ENCODE peak calls at places on chromosomes 5 and 9, in eight cellular contexts. K is NB4, B is uterus, U is sigmoid colon, X is testis, C is esophagus squamous epithelium, V is HepG2, N is stomach. T is an unnamed sample.

GRCh38 chr9:131636593-131636992 is 91.3 kb downstream of the PRRT1B start:
- DNase-seq in K (no peak), B (no peak), U (no peak), X (no peak), C (no peak), V (no peak), N (no peak), T (no peak)

GRCh38 chr5:130323804-130324454 is 419.7 kb downstream of the CHSY3 start:
- DNase-seq in K (peak), B (no peak), U (no peak), X (no peak), C (no peak), V (no peak), N (no peak), T (no peak)

GRCh38 chr5:102866315-102866693 is 111.2 kb downstream of the PAM start:
- DNase-seq in K (no peak), B (no peak), U (no peak), X (no peak), C (no peak), V (no peak), N (no peak), T (no peak)

GRCh38 chr9:105157178-105157583 is 87.3 kb upstream of the SLC44A1 start:
- DNase-seq in K (peak), B (peak), U (peak), X (peak), C (no peak), V (peak), N (peak), T (peak)

GRCh38 chr9:84212982-84213381 is 127.6 kb downstream of the SLC28A3 start:
- DNase-seq in K (no peak), B (no peak), U (no peak), X (no peak), C (no peak), V (no peak), N (no peak), T (no peak)

GRCh38 chr9:132099184-132099583 is 19.5 kb upstream of the MED27 start:
- DNase-seq in K (no peak), B (no peak), U (no peak), X (no peak), C (no peak), V (no peak), N (no peak), T (no peak)

GRCh38 chr5:30808996-30809395 is 384.5 kb upstream of the CDH6 start:
- DNase-seq in K (peak), B (no peak), U (no peak), X (no peak), C (no peak), V (no peak), N (no peak), T (no peak)

GRCh38 chr5:157505496-157505895 is 45.5 kb downstream of the NIPAL4 start:
- DNase-seq in K (no peak), B (no peak), U (peak), X (no peak), C (no peak), V (no peak), N (no peak), T (no peak)

GRCh38 chr5:153222956-153223355 is 267.5 kb upstream of the GRIA1 start:
- DNase-seq in K (no peak), B (no peak), U (no peak), X (no peak), C (no peak), V (no peak), N (no peak), T (no peak)

GRCh38 chr9:5869315-5870019 is 21.2 kb upstream of the MLANA start:
- DNase-seq in K (peak), B (no peak), U (no peak), X (no peak), C (no peak), V (peak), N (no peak), T (no peak)

GRCh38 chr9:128421474-128422010 is 885 bp downstream of the CERCAM start:
- DNase-seq in K (peak), B (peak), U (no peak), X (no peak), C (no peak), V (no peak), N (no peak), T (no peak)

GRCh38 chr5:10283927-10284635 is 23.6 kb downstream of the CMBL start:
- DNase-seq in K (peak), B (peak), U (peak), X (peak), C (peak), V (peak), N (peak), T (peak)
- TF ChIP-seq POLR2A in K (no peak), B (no peak), U (no peak), X (no peak), C (no peak), V (no peak), N (no peak), T (no peak)

DNA sequence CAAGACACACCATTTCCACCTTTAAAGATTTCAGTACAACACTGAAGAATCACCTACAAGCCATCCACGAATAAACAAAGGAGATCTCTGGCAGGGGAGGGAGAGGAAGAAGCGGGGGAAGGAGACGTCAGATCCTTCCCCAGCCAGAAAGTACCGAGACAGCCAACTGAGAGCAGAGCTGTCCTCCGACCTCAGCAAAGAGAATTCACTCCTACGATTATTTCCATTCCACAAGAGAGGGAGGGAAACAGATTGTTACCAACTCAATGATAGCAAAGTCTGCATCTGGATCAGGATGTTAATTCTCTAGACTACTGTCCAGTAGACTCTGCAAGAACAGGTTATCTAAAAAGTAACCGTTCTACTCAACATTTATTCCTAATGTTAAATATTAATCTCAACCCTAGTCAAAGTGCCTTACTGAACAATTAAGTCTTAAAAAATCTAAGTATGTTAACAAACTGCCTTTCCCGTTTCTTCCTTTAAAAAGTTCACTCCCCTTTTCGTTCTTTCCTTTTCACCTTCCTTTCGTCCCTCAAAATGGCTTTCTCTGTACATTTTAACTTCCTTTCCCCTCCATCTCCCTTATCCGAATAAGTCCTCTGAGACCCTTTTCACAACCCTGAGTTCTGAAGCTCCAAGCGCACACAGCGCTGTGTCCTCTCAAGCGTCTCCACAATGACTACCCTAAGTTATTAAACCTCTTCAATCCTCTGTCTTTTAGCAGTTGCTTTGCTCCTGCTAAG is 1.4 kb downstream of the CHD1 start:
- DNase-seq in K (peak), B (peak), U (peak), X (peak), C (no peak), V (no peak), N (no peak), T (peak)
- TF ChIP-seq POLR2A in K (peak), B (peak), U (peak), X (no peak), C (peak), V (no peak), N (no peak), T (peak)

GRCh38 chr9:3526166-3526902 is 533 bp upstream of the RFX3 start:
- DNase-seq in K (peak), B (peak), U (peak), X (peak), C (peak), V (peak), N (peak), T (peak)
- TF ChIP-seq POLR2A in K (peak), B (peak), U (peak), X (peak), C (peak), V (peak), N (no peak), T (peak)

GRCh38 chr5:137501226-137501625 is 2.1 kb upstream of the SPOCK1 start:
- DNase-seq in K (no peak), B (no peak), U (no peak), X (no peak), C (no peak), V (no peak), N (no peak), T (no peak)
- TF ChIP-seq POLR2A in K (no peak), B (no peak), U (no peak), X (no peak), C (no peak), V (no peak), N (no peak), T (no peak)

DNA sequence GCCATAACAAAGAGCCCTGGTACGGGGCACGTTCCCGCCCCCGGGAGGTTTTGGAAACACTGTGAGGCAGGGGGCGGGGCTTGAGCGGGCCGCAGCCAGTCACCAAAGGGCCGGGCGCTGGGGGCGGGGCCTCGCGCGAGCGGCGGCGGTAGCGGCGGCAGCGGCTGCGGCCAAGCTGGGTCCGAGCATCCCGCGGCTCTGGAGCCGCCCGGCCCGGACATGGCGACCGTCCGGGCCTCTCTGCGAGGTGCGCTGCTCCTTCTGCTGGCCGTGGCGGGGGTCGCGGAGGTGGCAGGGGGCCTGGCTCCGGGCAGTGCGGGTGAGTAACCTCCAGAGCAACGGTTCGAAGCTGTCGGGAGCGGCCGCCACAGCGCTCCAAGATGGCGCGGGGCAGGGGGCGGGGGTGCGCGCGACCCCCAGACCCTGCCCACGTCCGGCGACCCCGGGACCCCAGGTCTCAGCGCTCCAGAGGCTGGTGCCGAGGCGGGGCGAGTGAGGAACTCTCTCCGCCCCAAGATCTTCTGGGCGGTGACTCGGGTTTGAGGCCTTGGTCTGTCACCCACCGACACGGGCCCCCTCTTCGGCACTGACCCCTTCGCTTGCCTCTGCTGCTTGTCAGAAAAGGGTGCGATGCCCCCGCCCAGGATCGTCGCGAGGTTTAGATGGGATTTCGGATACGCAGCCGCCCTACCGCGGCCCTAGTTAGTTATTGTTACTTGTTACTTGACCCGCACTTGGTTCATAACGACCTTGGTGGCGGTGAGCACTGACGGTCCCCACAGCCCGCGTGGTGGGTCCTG is at the start of gene RECK:
- DNase-seq in K (peak), B (peak), U (peak), X (peak), C (peak), V (peak), N (peak), T (peak)
- TF ChIP-seq POLR2A in K (peak), B (peak), U (no peak), X (no peak), C (peak), V (peak), N (no peak), T (no peak)